ENCODE peak calls at places on chromosomes 5 and 9, in ten cellular contexts. J is mesendoderm; E is occipital lobe; F is NAMALWA; G is HFF-Myc; X is C1 segment of cervical spinal cord; P is upper lobe of left lung; M is activated naive CD4-positive, alpha-beta T cell treated with anti-CD3 and anti-CD28 coated beads, Interleukin-2, amount 10 ng/mL, durations not matched to agents 7 days and 5 days; T is LoVo; I is NCI-H510A treated with DMSO at 0.1 percent for 48 hours. Q is an unnamed sample.

GRCh38 chr9:133853331-133853730 is 115.2 kb upstream of the SARDH start:
- DNase-seq in G (no peak), T (no peak), I (no peak), P (no peak), E (no peak), M (no peak), F (no peak), J (no peak), X (no peak), Q (no peak)

GRCh38 chr9:121498487-121499176 is 1.0 kb downstream of the GGTA1 start:
- DNase-seq in X (no peak), I (peak), G (no peak), F (no peak), P (peak), M (peak), J (peak), T (peak), E (peak), Q (peak)

GRCh38 chr5:180003145-180003544 is 68.4 kb downstream of the RNF130 start:
- DNase-seq in M (no peak), T (no peak), X (no peak), I (no peak), E (no peak), J (no peak), F (no peak), P (no peak), G (no peak), Q (no peak)

GRCh38 chr9:18238254-18238653 is 235.7 kb upstream of the ADAMTSL1 start:
- DNase-seq in I (no peak), T (no peak), P (no peak), X (no peak), J (peak), F (no peak), M (no peak), E (no peak), G (peak), Q (no peak)

GRCh38 chr9:89883401-89884341 is 278.9 kb downstream of the GADD45G start:
- DNase-seq in T (no peak), J (no peak), X (no peak), E (no peak), P (no peak), I (no peak), M (no peak), G (no peak), F (no peak), Q (no peak)

GRCh38 chr5:139472410-139473030 is 1.7 kb downstream of the SMIM33 start:
- DNase-seq in J (no peak), T (no peak), F (no peak), I (no peak), M (peak), G (no peak), E (no peak), P (no peak), X (no peak), Q (no peak)

GRCh38 chr5:105501315-105501714 is 1938.7 kb upstream of the NUDT12 start:
- DNase-seq in J (peak), G (no peak), T (no peak), E (no peak), X (no peak), P (no peak), I (no peak), M (no peak), F (no peak), Q (no peak)

GRCh38 chr9:100229136-100229535 is 123.6 kb downstream of the TEX10 start:
- DNase-seq in M (no peak), G (no peak), X (no peak), T (no peak), J (peak), P (no peak), I (no peak), F (no peak), E (no peak), Q (no peak)

GRCh38 chr5:145360936-145361335 is 474.2 kb downstream of the PRELID2 start:
- DNase-seq in F (no peak), J (no peak), I (no peak), T (no peak), M (no peak), G (no peak), X (no peak), E (no peak), P (no peak), Q (no peak)

GRCh38 chr5:127011961-127012644 is 18.3 kb downstream of the MARCHF3 start:
- DNase-seq in P (no peak), T (no peak), X (no peak), F (peak), J (no peak), G (no peak), E (no peak), M (no peak), I (no peak), Q (no peak)

GRCh38 chr9:16510506-16510905 is 360.0 kb downstream of the BNC2 start:
- DNase-seq in T (no peak), E (no peak), X (no peak), I (no peak), J (no peak), P (no peak), F (no peak), G (no peak), M (no peak), Q (no peak)

GRCh38 chr9:96509848-96510247 is 59.9 kb downstream of the HABP4 start:
- DNase-seq in J (no peak), G (no peak), M (no peak), T (no peak), X (no peak), E (no peak), P (no peak), F (no peak), I (no peak), Q (no peak)

Q was measured in AML-193.